ENCODE peak calls at places on chromosomes 2 and 18, in nine cellular contexts. B is PC-9, T is AG09309, N is EH, D is NCI-H1436, W is H4, S is M059J, C is T47D, E is NCI-H345. U is an unnamed sample.

GRCh38 chr2:207830778-207831549 is 61.3 kb upstream of the FZD5 start:
- DNase-seq in C (no peak), N (no peak), S (no peak), B (no peak), T (no peak), W (no peak), E (no peak), D (no peak), U (no peak)

GRCh38 chr18:40534748-40535147 is 1420.3 kb upstream of the PIK3C3 start:
- DNase-seq in B (no peak), D (no peak), S (no peak), T (no peak), C (no peak), W (no peak), E (no peak), N (no peak), U (no peak)

GRCh38 chr2:241803387-241804325 is 5.3 kb upstream of the NEU4 start:
- DNase-seq in E (peak; percentile 44), S (peak; percentile 22), C (no peak), W (no peak), N (peak; percentile 48), D (peak; percentile 28), B (no peak), T (no peak), U (no peak)

GRCh38 chr2:196130039-196130825 is 41.1 kb downstream of the STK17B start:
- DNase-seq in T (no peak), C (no peak), S (no peak), B (no peak), E (no peak), N (no peak), W (no peak), D (no peak), U (no peak)

GRCh38 chr2:41910126-41910525 is 137.7 kb upstream of the PKDCC start:
- DNase-seq in C (no peak), T (no peak), E (no peak), S (peak; percentile 83), B (no peak), D (no peak), N (no peak), W (no peak), U (no peak)

GRCh38 chr18:45874501-45875184 is 49.2 kb downstream of the SIGLEC15 start:
- DNase-seq in B (no peak), W (no peak), D (no peak), S (peak; percentile 40), N (peak; percentile 25), E (no peak), C (no peak), T (no peak), U (no peak)

GRCh38 chr2:204272913-204273312 is 272.4 kb upstream of the PARD3B start:
- DNase-seq in D (no peak), W (no peak), E (no peak), T (no peak), N (no peak), C (no peak), S (no peak), B (no peak), U (no peak)

GRCh38 chr2:190376591-190377245 is 31.4 kb upstream of the MFSD6 start:
- DNase-seq in D (no peak), T (no peak), C (no peak), N (no peak), E (no peak), W (no peak), B (no peak), S (no peak), U (no peak)

GRCh38 chr2:189533274-189534035 is 47.1 kb downstream of the SLC40A1 start:
- DNase-seq in B (no peak), C (no peak), W (no peak), T (no peak), N (peak; percentile 11), D (no peak), S (no peak), E (no peak), U (no peak)

GRCh38 chr2:144950874-144951560 is 431.1 kb upstream of the ZEB2 start:
- DNase-seq in S (peak; percentile 65), T (peak; percentile 81), C (no peak), B (peak; percentile 47), W (peak; percentile 8), D (no peak), E (no peak), N (peak; percentile 83), U (no peak)

GRCh38 chr2:18829976-18830375 is 240.6 kb upstream of the NT5C1B start:
- DNase-seq in E (no peak), W (no peak), T (no peak), D (no peak), S (no peak), B (peak; percentile 68), C (no peak), N (peak; percentile 60), U (no peak)

GRCh38 chr2:147399011-147399410 is 445.8 kb upstream of the ACVR2A start:
- DNase-seq in E (no peak), N (no peak), T (no peak), C (no peak), S (no peak), B (no peak), D (no peak), W (no peak), U (no peak)

GRCh38 chr18:48957136-48957535 is 6.4 kb upstream of the SMAD7 start:
- DNase-seq in B (no peak), S (no peak), W (no peak), T (no peak), D (no peak), E (no peak), N (peak; percentile 56), C (no peak), U (no peak)

GRCh38 chr18:71136487-71136886 is 847.6 kb downstream of the SOCS6 start:
- DNase-seq in S (no peak), D (no peak), E (no peak), B (no peak), C (no peak), N (no peak), T (no peak), W (no peak), U (no peak)

GRCh38 chr2:64698668-64699444 is 45.1 kb upstream of the SERTAD2 start:
- DNase-seq in E (no peak), N (peak; percentile 96), D (no peak), W (peak; percentile 79), C (no peak), B (peak; percentile 41), S (peak; percentile 92), T (peak; percentile 74), U (no peak)

GRCh38 chr2:70596739-70597138 is 43.1 kb upstream of the TGFA start:
- DNase-seq in W (peak; percentile 98), D (no peak), S (peak; percentile 97), E (no peak), T (no peak), B (peak; percentile 65), C (no peak), N (peak; percentile 22), U (no peak)

GRCh38 chr2:96869281-96869823 is 528 bp downstream of the SEMA4C start:
- DNase-seq in C (peak; percentile 58), B (peak; percentile 53), T (no peak), N (peak; percentile 87), E (peak; percentile 32), S (peak; percentile 75), W (peak; percentile 52), D (no peak), U (peak; percentile 41)

GRCh38 chr2:200756618-200757321 is 54.9 kb upstream of the BZW1 start:
- DNase-seq in S (peak; percentile 94), D (no peak), T (peak; percentile 54), B (peak; percentile 89), N (peak; percentile 90), C (no peak), E (no peak), W (peak; percentile 48), U (peak; percentile 57)

GRCh38 chr18:3554811-3555427 is 104.9 kb downstream of the TGIF1 start:
- DNase-seq in W (no peak), S (no peak), B (no peak), C (no peak), T (no peak), N (no peak), D (no peak), E (no peak), U (no peak)

GRCh38 chr2:218569038-218569431 is 396 bp downstream of the CNOT9 start:
- DNase-seq in B (peak; percentile 58), D (no peak), W (peak; percentile 5), T (peak; percentile 20), S (peak; percentile 80), C (no peak), E (peak; percentile 32), N (peak; percentile 71), U (no peak)

GRCh38 chr2:28390857-28391563 is 1.6 kb upstream of the FOSL2 start:
- DNase-seq in E (peak; percentile 67), T (no peak), W (peak; percentile 65), S (peak; percentile 89), B (peak; percentile 63), D (no peak), N (peak; percentile 91), C (peak; percentile 31), U (peak; percentile 95)

GRCh38 chr18:42854558-42854957 is 260.9 kb downstream of the RIT2 start:
- DNase-seq in B (no peak), E (no peak), S (no peak), T (no peak), W (no peak), D (no peak), C (no peak), N (no peak), U (no peak)

GRCh38 chr2:196511258-196511971 is 128.1 kb upstream of the CCDC150 start:
- DNase-seq in B (no peak), W (no peak), C (no peak), S (peak; percentile 36), N (peak; percentile 44), T (no peak), D (no peak), E (no peak), U (no peak)

GRCh38 chr2:197307933-197308521 is 2.6 kb downstream of the ANKRD44 start:
- DNase-seq in W (no peak), E (no peak), B (no peak), T (no peak), S (no peak), N (no peak), C (no peak), D (no peak), U (no peak)